ENCODE peak calls at places on chromosomes 2 and 18, in six cellular contexts. Z, W, N, A, R and Q are unnamed samples.

GRCh38 chr2:55482186-55482945 is 37.2 kb upstream of the CFAP36 start:
- DNase-seq in R (no peak), A (peak; percentile 38), W (peak; percentile 41), Z (peak; percentile 73), N (no peak), Q (no peak)

GRCh38 chr2:111054791-111055627 is 65.7 kb upstream of the BCL2L11 start:
- DNase-seq in A (no peak), N (no peak), W (no peak), Z (peak; percentile 11), R (no peak), Q (no peak)

GRCh38 chr2:40435426-40436092 is 16.3 kb downstream of the SLC8A1 start:
- DNase-seq in A (no peak), N (no peak), Z (no peak), W (no peak), R (no peak), Q (no peak)

GRCh38 chr18:58891753-58892152 is 27.1 kb downstream of the ZNF532 start:
- DNase-seq in A (no peak), R (no peak), Z (no peak), N (no peak), W (no peak), Q (no peak)

GRCh38 chr2:128772671-128773070 is 454.0 kb upstream of the HS6ST1 start:
- DNase-seq in A (no peak), W (no peak), N (no peak), R (no peak), Z (no peak), Q (no peak)

GRCh38 chr2:85830645-85831044 is 58.1 kb downstream of the ST3GAL5 start:
- DNase-seq in Z (no peak), W (no peak), N (no peak), R (no peak), A (no peak), Q (no peak)

GRCh38 chr2:127683056-127683455 is 7.7 kb upstream of the LIMS2 start:
- DNase-seq in W (no peak), N (no peak), R (no peak), Z (no peak), A (no peak), Q (no peak)

GRCh38 chr18:57727952-57728807 is 74.9 kb downstream of the ATP8B1 start:
- DNase-seq in A (no peak), Z (peak; percentile 71), N (peak; percentile 8), R (no peak), W (peak; percentile 29), Q (no peak)

GRCh38 chr2:176579608-176580007 is 310.4 kb downstream of the MTX2 start:
- DNase-seq in W (no peak), A (no peak), N (no peak), Z (no peak), R (no peak), Q (no peak)

GRCh38 chr2:47771211-47771610 is 11.7 kb upstream of the MSH6 start:
- DNase-seq in N (peak; percentile 53), Z (peak; percentile 94), W (peak; percentile 91), A (peak; percentile 78), R (no peak), Q (no peak)

GRCh38 chr2:169360984-169361705 is 1.2 kb downstream of the LRP2 start:
- DNase-seq in N (no peak), Z (no peak), W (no peak), A (no peak), R (no peak), Q (no peak)

GRCh38 chr2:131030478-131030971 is 62.7 kb downstream of the FAM168B start:
- DNase-seq in A (no peak), N (no peak), W (no peak), R (no peak), Z (no peak), Q (no peak)

GRCh38 chr2:3289526-3289925 is 88.1 kb downstream of the EIPR1 start:
- DNase-seq in A (no peak), N (no peak), Z (no peak), R (no peak), W (no peak), Q (no peak)

GRCh38 chr2:181123798-181124217 is 143.4 kb downstream of the UBE2E3 start:
- DNase-seq in R (no peak), N (peak; percentile 86), W (no peak), A (no peak), Z (peak; percentile 28), Q (peak; percentile 33)

GRCh38 chr2:233443511-233444183 is 89.4 kb downstream of the DGKD start:
- DNase-seq in Z (peak; percentile 52), N (peak; percentile 83), R (peak; percentile 87), W (peak; percentile 50), A (peak; percentile 50), Q (peak; percentile 47)

GRCh38 chr2:237143676-237144440 is 58.2 kb downstream of the COPS8 start:
- DNase-seq in Z (peak; percentile 56), A (no peak), W (peak; percentile 76), N (no peak), R (no peak), Q (no peak)